ENCODE peak calls at places on chromosome 16, in eight cellular contexts. X, Z, A, M, Q, J, D and U are unnamed samples.

GRCh38 chr16:85425061-85425662 is 188.0 kb upstream of the GSE1 start:
- DNase-seq in A (no peak), Q (no peak), D (peak), J (no peak), M (no peak), Z (no peak), X (no peak), U (no peak)

GRCh38 chr16:50879873-50880695 is 138.2 kb downstream of the CYLD start:
- DNase-seq in J (no peak), D (peak), M (no peak), Z (no peak), Q (no peak), X (peak), A (no peak), U (no peak)

GRCh38 chr16:72172105-72173034 is at the start of gene PMFBP1:
- DNase-seq in A (peak), X (no peak), M (no peak), J (peak), Z (no peak), Q (no peak), D (peak), U (peak)

GRCh38 chr16:15484662-15485061 is 50.3 kb downstream of the BMERB1 start:
- DNase-seq in Z (no peak), M (no peak), J (peak), Q (no peak), X (no peak), A (no peak), D (no peak), U (no peak)

GRCh38 chr16:84569382-84569987 is 48.4 kb downstream of the COTL1 start:
- DNase-seq in X (no peak), Q (no peak), J (no peak), Z (no peak), M (no peak), D (peak), A (no peak), U (no peak)

GRCh38 chr16:64308721-64309120 is 813.1 kb downstream of the CDH11 start:
- DNase-seq in Q (no peak), M (no peak), A (no peak), D (no peak), Z (no peak), J (no peak), X (no peak), U (no peak)

GRCh38 chr16:52384378-52384777 is 162.6 kb downstream of the TOX3 start:
- DNase-seq in D (no peak), X (no peak), A (no peak), Q (no peak), M (no peak), J (no peak), Z (no peak), U (no peak)

GRCh38 chr16:67489401-67490083 is 6.2 kb upstream of the AGRP start:
- DNase-seq in X (no peak), D (no peak), A (no peak), M (no peak), Q (no peak), Z (no peak), J (no peak), U (no peak)

GRCh38 chr16:22214893-22215292 is 8.8 kb downstream of the EEF2K start:
- DNase-seq in M (no peak), A (peak), D (no peak), J (no peak), Z (no peak), X (no peak), Q (no peak), U (no peak)

GRCh38 chr16:69477546-69477945 is 53.1 kb downstream of the CYB5B start:
- DNase-seq in M (no peak), Q (no peak), D (no peak), Z (no peak), X (no peak), J (peak), A (peak), U (no peak)

GRCh38 chr16:50711862-50712567 is 18.6 kb downstream of the NOD2 start:
- DNase-seq in Q (peak), A (no peak), X (no peak), D (no peak), J (no peak), M (no peak), Z (peak), U (peak)

GRCh38 chr16:25311950-25312349 is 54.3 kb upstream of the ZKSCAN2 start:
- DNase-seq in Q (no peak), A (no peak), M (no peak), X (no peak), D (no peak), Z (no peak), J (no peak), U (no peak)

GRCh38 chr16:20844588-20844987 is 38.3 kb downstream of the REXO5 start:
- DNase-seq in J (no peak), Q (no peak), D (no peak), Z (no peak), X (no peak), M (no peak), A (no peak), U (no peak)

GRCh38 chr16:1002399-1003161 is 21.0 kb downstream of the SOX8 start:
- DNase-seq in Q (no peak), X (peak), A (peak), D (no peak), M (no peak), Z (no peak), J (peak), U (peak)

GRCh38 chr16:71796501-71796900 is 12.1 kb downstream of the AP1G1 start:
- DNase-seq in A (no peak), Z (no peak), Q (no peak), D (no peak), X (no peak), M (no peak), J (peak), U (no peak)

GRCh38 chr16:51553314-51553713 is 402.2 kb upstream of the SALL1 start:
- DNase-seq in A (no peak), Z (no peak), Q (no peak), X (no peak), D (no peak), J (no peak), M (no peak), U (no peak)

DNA sequence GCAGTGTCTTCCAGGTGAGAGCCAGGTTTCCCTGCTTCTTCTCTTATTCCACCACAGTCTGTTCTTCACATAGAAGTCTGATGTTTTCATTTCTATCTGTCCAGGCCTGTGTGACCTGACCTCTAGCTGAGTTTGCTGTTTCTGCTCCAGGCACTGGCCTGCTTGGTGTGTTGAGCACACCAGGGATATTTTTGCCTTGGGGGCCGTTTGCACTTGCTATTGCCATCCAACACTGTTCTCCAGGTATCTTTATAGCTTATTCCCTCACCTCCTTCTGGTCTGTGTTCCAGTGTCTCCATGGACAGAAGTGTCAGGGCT is 41.4 kb downstream of the MRTFB start:
- DNase-seq in X (no peak), Z (no peak), Q (no peak), D (no peak), J (no peak), A (no peak), M (no peak), U (no peak)
- H3K27ac ChIP-seq in X (no peak), Z (no peak), Q (peak), D (no peak), J (no peak), A (no peak), M (peak), U (no peak)

DNA sequence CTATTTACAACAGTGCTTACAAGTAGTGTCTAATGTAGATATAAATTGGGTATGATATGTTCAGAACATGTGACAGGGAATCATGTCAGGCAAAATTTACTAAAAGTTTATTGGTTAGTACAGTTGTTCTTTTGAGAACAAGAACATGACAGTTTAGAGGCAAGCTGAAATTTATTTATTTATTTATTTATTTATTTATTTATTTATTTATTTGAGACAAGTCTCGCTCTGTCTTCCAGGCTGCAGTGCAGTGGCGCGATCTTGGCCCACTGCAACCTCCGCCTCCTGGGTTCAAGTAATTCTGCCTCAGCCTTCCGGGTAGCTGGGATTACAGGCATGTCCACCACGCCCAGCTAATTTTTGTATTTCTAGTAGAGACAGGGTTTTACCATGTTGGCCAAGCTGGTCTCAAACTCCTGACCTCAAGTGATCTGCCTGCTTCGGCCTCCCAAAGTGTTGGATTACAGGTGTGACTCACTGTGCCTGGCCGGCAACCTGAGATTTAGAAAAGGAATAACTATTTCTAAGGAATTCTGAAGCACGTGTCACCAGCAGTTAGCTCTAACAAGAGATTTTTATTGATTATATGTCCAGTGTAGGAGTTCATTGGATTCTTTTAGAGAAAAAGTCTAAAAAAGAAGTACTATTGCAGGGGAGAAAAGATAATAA is 24.9 kb downstream of the MRTFB start:
- DNase-seq in A (no peak), M (no peak), J (peak), D (peak), Z (no peak), X (no peak), Q (no peak), U (no peak)
- H3K27ac ChIP-seq in A (no peak), M (no peak), J (no peak), D (peak), Z (no peak), X (no peak), Q (no peak), U (no peak)

DNA sequence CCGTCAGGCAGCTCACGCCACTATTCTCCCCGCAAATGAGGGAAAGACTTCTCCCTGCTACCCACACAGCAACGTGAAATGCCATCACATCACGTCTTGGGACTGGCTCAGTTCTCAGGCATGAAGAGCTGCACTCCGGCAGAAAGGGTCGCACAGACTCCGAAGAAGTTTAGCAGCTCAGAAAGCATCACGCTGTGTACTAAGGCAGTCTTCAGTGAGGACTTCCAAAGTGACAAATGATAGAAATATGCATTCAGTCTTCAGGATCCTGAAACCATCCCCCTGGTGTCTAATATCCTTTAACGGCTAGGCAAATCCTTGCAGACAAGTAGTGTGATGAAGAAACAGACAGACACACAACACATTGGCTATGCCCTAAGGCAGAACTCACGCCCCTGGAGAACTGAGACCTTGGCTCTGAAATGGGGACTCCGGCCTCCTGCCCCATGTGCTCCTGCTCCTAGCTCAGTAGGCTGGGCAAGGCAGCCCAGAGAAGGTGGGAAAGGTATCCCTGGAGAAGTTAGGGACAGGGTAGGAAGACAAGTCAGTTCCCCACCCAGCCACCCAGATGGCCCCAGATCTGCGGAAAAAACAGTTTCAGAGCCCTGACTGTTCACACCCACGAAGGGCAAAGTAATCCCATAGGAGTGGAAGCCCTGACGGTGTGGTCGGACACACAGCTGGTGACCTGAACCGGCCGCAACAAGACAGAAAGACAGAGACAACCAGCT is 1.6 kb downstream of the XYLT1 start:
- DNase-seq in D (no peak), A (no peak), J (peak), M (peak), Q (no peak), Z (no peak), X (no peak), U (no peak)
- H3K27ac ChIP-seq in D (no peak), A (no peak), J (peak), M (peak), Q (no peak), Z (no peak), X (no peak), U (no peak)

DNA sequence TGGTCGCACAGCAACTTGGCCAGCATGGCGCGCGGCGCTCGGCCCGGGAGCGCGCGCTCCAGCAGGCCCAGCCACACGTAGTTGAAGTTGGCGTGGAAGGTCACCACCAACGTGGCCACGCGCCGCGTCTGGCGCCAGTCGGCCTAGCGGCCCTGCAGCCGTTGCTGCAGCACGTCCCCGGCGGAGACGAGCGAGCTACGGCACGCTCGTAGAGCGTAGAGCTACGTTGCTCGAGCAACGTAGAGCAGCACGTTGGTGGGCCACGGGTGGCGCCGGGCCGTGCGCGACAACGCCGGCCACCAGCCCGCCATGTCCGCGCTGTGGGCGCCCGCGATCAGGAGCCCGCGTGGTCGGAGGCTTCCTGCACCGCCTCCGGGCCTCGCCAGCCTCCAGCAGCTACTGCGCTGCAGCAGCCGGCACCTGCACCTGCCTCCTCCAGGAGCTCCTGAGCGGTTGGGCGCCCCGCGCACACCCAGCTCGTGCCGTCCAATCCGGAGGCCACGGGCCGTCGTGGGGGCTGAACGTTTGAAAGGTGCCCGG is 13.4 kb upstream of the SULT1A1 start:
- DNase-seq in J (peak), D (peak), A (no peak), M (no peak), Q (peak), Z (peak), X (peak), U (no peak)
- H3K27ac ChIP-seq in J (no peak), D (peak), A (no peak), M (no peak), Q (no peak), Z (no peak), X (no peak), U (no peak)

GRCh38 chr16:49491111-49491670 is 117.6 kb downstream of the C16orf78 start:
- DNase-seq in D (no peak), M (peak), Z (no peak), Q (no peak), X (no peak), A (no peak), J (no peak), U (no peak)

GRCh38 chr16:49490321-49490705 is 116.7 kb downstream of the C16orf78 start:
- DNase-seq in D (no peak), Z (no peak), J (no peak), Q (no peak), X (no peak), M (peak), A (no peak), U (no peak)

GRCh38 chr16:49492896-49493620 is 119.5 kb downstream of the C16orf78 start:
- DNase-seq in M (peak), X (no peak), Z (no peak), Q (no peak), J (no peak), A (no peak), D (no peak), U (no peak)

GRCh38 chr16:49492090-49492801 is 118.6 kb downstream of the C16orf78 start:
- DNase-seq in A (peak), X (peak), M (peak), J (peak), Q (peak), Z (peak), D (peak), U (peak)

GRCh38 chr16:49491736-49492089 is 118.1 kb downstream of the C16orf78 start:
- DNase-seq in Q (peak), D (peak), M (peak), Z (no peak), J (peak), X (peak), A (no peak), U (no peak)
- H3K27ac ChIP-seq in Q (no peak), D (no peak), M (no peak), Z (no peak), J (no peak), X (no peak), A (no peak), U (no peak)

GRCh38 chr16:88991813-88992350 is 14.9 kb upstream of the CBFA2T3 start:
- DNase-seq in D (no peak), A (peak), Q (no peak), M (no peak), J (no peak), Z (no peak), X (no peak), U (peak)
- H3K27ac ChIP-seq in D (no peak), A (peak), Q (no peak), M (no peak), J (no peak), Z (no peak), X (no peak), U (peak)

DNA sequence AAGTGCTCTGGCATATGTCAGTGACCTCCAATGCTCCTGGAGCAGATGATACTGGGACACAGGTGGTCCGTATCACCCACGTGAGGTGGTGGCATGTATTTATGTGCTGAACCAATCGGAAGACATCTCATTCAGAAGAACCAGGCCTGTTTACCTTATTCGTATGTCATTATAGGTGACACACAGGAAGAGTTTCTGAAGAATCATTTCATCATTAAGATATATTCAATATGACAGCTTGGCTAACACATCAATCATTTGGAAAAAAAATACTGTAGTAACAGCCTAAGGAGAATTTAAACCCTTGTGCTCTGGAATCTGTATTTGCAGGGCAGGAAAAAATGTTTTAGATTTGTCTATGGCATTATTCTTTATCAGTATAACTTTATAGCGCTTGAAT is 44.6 kb downstream of the RBFOX1 start:
- DNase-seq in Z (no peak), J (no peak), M (no peak), Q (no peak), A (no peak), X (no peak), D (no peak), U (no peak)
- H3K27ac ChIP-seq in Z (no peak), J (no peak), M (no peak), Q (no peak), A (no peak), X (no peak), D (no peak), U (no peak)

GRCh38 chr16:86578056-86578455 is 293 bp upstream of the FOXL1 start:
- DNase-seq in X (no peak), A (no peak), D (no peak), Q (no peak), Z (no peak), J (peak), M (peak), U (no peak)

GRCh38 chr16:86576591-86577313 is 1.6 kb upstream of the FOXL1 start:
- DNase-seq in Z (no peak), J (peak), A (no peak), Q (peak), D (no peak), X (no peak), M (peak), U (peak)

GRCh38 chr16:86578499-86579267 is at the start of gene FOXL1:
- DNase-seq in Z (no peak), Q (peak), X (peak), A (no peak), M (peak), J (peak), D (no peak), U (peak)

GRCh38 chr16:86575754-86576557 is 2.4 kb upstream of the FOXL1 start:
- DNase-seq in Q (peak), X (peak), D (peak), A (peak), Z (no peak), M (peak), J (peak), U (peak)

DNA sequence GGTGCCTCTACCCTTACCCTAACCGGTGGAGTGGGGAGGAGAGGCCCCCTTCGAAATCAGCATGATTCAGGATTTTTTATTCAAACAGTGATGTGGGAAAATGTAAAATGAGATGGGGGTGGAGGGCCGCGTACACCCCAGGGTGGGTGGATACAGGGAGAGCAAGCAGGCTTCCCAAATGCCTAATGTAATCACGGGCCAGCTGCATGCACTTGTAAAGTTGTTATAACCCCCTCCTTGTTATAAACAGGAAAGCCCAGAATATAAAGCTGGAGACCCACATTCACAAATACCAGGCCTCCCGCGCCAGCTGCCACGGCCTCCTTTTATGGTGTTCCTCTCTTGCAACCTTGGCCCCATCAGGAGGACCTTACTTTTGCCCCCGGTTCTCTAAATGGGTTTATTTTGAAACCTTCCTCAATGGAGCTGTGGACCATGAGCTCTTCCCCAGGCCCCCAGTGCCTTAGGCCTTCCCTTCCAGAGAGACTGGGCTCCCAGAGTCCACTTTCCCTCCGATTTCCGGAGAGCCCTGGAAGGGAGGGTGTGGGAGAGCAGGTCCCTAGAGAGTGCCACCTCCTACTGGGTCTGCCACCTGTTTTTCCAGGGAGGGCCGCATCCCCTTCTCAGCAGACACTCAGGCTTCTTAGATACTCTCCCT is 906 bp upstream of the FOXL1 start:
- DNase-seq in J (peak), Z (no peak), X (peak), Q (no peak), D (no peak), M (peak), A (no peak), U (peak)
- H3K27ac ChIP-seq in J (peak), Z (no peak), X (no peak), Q (peak), D (no peak), M (peak), A (no peak), U (peak)